ENCODE peak calls at places on chromosomes 5 and 9, in ten cellular contexts. P, M, W, F, S, H, B, O, K and E are unnamed samples.

GRCh38 chr5:110086658-110087388 is 397.1 kb downstream of the MAN2A1 start:
- DNase-seq in W (no peak), S (peak), O (peak), M (peak), K (peak), P (no peak), B (no peak), F (no peak), H (no peak), E (no peak)

GRCh38 chr9:35659340-35659739 is 1.2 kb downstream of the CCDC107 start:
- DNase-seq in W (no peak), M (peak), S (peak), F (no peak), K (no peak), O (peak), P (no peak), H (no peak), B (no peak), E (no peak)

GRCh38 chr5:163889369-163889768 is 383.9 kb downstream of the MAT2B start:
- DNase-seq in M (no peak), H (no peak), B (no peak), K (no peak), O (peak), W (no peak), F (no peak), S (no peak), P (no peak), E (no peak)

GRCh38 chr9:121853617-121854395 is 202.4 kb downstream of the DAB2IP start:
- DNase-seq in H (no peak), W (no peak), O (no peak), P (no peak), F (no peak), S (no peak), M (no peak), K (no peak), B (no peak), E (no peak)

GRCh38 chr9:134475051-134475790 is 149.0 kb downstream of the RXRA start:
- DNase-seq in B (peak), H (no peak), P (no peak), S (no peak), K (peak), F (no peak), O (peak), M (no peak), W (no peak), E (peak)

GRCh38 chr9:122941560-122942234 is 877 bp downstream of the RABGAP1 start:
- DNase-seq in W (no peak), K (no peak), P (peak), O (peak), H (no peak), F (no peak), B (no peak), S (peak), M (peak), E (no peak)

GRCh38 chr9:136472640-136473353 is 10.0 kb downstream of the SEC16A start:
- DNase-seq in O (no peak), M (no peak), K (no peak), H (no peak), W (no peak), S (no peak), P (no peak), B (no peak), F (no peak), E (no peak)

GRCh38 chr9:87337335-87338074 is 160.2 kb upstream of the DAPK1 start:
- DNase-seq in K (no peak), M (no peak), W (no peak), O (no peak), P (peak), B (no peak), H (peak), S (no peak), F (no peak), E (no peak)

GRCh38 chr9:121640076-121640475 is 11.4 kb upstream of the DAB2IP start:
- DNase-seq in P (peak), B (peak), F (peak), W (no peak), S (no peak), K (peak), M (peak), O (peak), H (peak), E (peak)

GRCh38 chr5:51468196-51468595 is 84.9 kb downstream of the ISL1 start:
- DNase-seq in M (peak), O (no peak), B (no peak), H (no peak), K (no peak), S (peak), F (no peak), W (no peak), P (no peak), E (no peak)

GRCh38 chr9:12790026-12790425 is 15.2 kb downstream of the LURAP1L start:
- DNase-seq in W (no peak), M (no peak), B (no peak), S (no peak), F (no peak), K (no peak), P (no peak), H (no peak), O (no peak), E (no peak)

GRCh38 chr5:181164076-181164952 is 16.9 kb downstream of the OR2V2 start:
- DNase-seq in P (peak), H (no peak), M (no peak), O (peak), W (no peak), F (no peak), K (no peak), S (no peak), B (no peak), E (no peak)

GRCh38 chr5:54867310-54867944 is 118.0 kb downstream of the ESM1 start:
- DNase-seq in F (no peak), B (peak), O (peak), S (peak), W (no peak), P (peak), H (no peak), M (peak), K (no peak), E (no peak)

GRCh38 chr9:69139596-69139995 is 34.5 kb upstream of the TJP2 start:
- DNase-seq in S (no peak), K (no peak), B (no peak), M (no peak), F (no peak), P (no peak), O (no peak), H (no peak), W (no peak), E (no peak)

GRCh38 chr5:147223951-147224791 is 10.7 kb upstream of the STK32A start:
- DNase-seq in M (peak), S (peak), O (peak), F (no peak), B (peak), P (peak), K (no peak), H (peak), W (no peak), E (peak)
- TF ChIP-seq CTCF in M (peak), S (peak), O (peak), F (peak), B (peak), P (peak), K (peak), H (peak), W (no peak), E (peak)

GRCh38 chr9:88773627-88774244 is 217.5 kb upstream of the S1PR3 start:
- DNase-seq in F (no peak), P (no peak), K (no peak), W (no peak), B (no peak), O (peak), M (no peak), S (no peak), H (no peak), E (no peak)
- TF ChIP-seq CTCF in F (no peak), P (no peak), K (no peak), W (no peak), B (no peak), O (no peak), M (no peak), S (no peak), H (no peak), E (no peak)

GRCh38 chr5:78591227-78591626 is 57.3 kb downstream of the LHFPL2 start:
- DNase-seq in P (peak), K (no peak), B (no peak), H (no peak), S (peak), F (no peak), O (peak), W (no peak), M (peak), E (no peak)
- TF ChIP-seq CTCF in P (no peak), K (no peak), B (no peak), H (no peak), S (no peak), F (no peak), O (no peak), W (no peak), M (no peak), E (no peak)

GRCh38 chr5:88660947-88661869 is 221.8 kb downstream of the MEF2C start:
- DNase-seq in K (no peak), O (peak), W (no peak), B (peak), P (peak), M (peak), H (peak), S (peak), F (peak), E (peak)
- TF ChIP-seq CTCF in K (no peak), O (no peak), W (no peak), B (no peak), P (no peak), M (no peak), H (no peak), S (no peak), F (no peak), E (no peak)

GRCh38 chr5:159916841-159917761 is 819 bp downstream of the ADRA1B start:
- DNase-seq in F (no peak), P (peak), B (no peak), S (no peak), W (no peak), K (no peak), H (no peak), O (no peak), M (no peak), E (no peak)
- TF ChIP-seq CTCF in F (no peak), P (no peak), B (no peak), S (no peak), W (no peak), K (no peak), H (no peak), O (peak), M (no peak), E (peak)

GRCh38 chr5:141960018-141960417 is 2.0 kb upstream of the PCDH12 start:
- DNase-seq in H (peak), K (no peak), M (no peak), F (no peak), W (peak), S (no peak), B (no peak), P (no peak), O (no peak), E (peak)
- TF ChIP-seq CTCF in H (no peak), K (peak), M (peak), F (peak), W (no peak), S (no peak), B (peak), P (no peak), O (no peak), E (peak)